ENCODE peak calls at places on chromosomes 2 and 18, in four cellular contexts. N is HepG2, H is H1, V is K562. O is an unnamed sample.

GRCh38 chr2:28408764-28409599 is 16.3 kb downstream of the FOSL2 start:
- DNase-seq in N (no peak), H (no peak), V (no peak), O (no peak)

GRCh38 chr2:7728388-7728787 is 811.2 kb downstream of the RNF144A start:
- DNase-seq in N (no peak), H (no peak), V (no peak), O (no peak)

GRCh38 chr2:26754972-26755670 is 9.0 kb upstream of the SLC35F6 start:
- DNase-seq in N (no peak), H (no peak), V (no peak), O (no peak)

GRCh38 chr2:15170068-15170775 is 390.9 kb downstream of the NBAS start:
- DNase-seq in N (no peak), H (no peak), V (no peak), O (no peak)

GRCh38 chr2:69603146-69603743 is 40.3 kb downstream of the AAK1 start:
- DNase-seq in N (no peak), H (no peak), V (peak; percentile 68), O (no peak)

GRCh38 chr2:11128258-11128951 is 26.9 kb upstream of the SLC66A3 start:
- DNase-seq in N (no peak), H (no peak), V (no peak), O (no peak)

GRCh38 chr2:198259496-198259895 is 455.1 kb downstream of the PLCL1 start:
- DNase-seq in N (no peak), H (no peak), V (no peak), O (no peak)

GRCh38 chr18:59996370-59996966 is 96.7 kb downstream of the PMAIP1 start:
- DNase-seq in N (peak; percentile 15), H (no peak), V (peak; percentile 26), O (peak; percentile 58)

GRCh38 chr2:191166111-191166755 is 15.4 kb upstream of the STAT4 start:
- DNase-seq in N (peak; percentile 69), H (no peak), V (no peak), O (peak; percentile 62)

GRCh38 chr2:2872309-2872617 is 505.4 kb downstream of the EIPR1 start:
- DNase-seq in N (no peak), H (no peak), V (no peak), O (no peak)

GRCh38 chr2:85435986-85436835 is 17.7 kb downstream of the SH2D6 start:
- DNase-seq in N (no peak), H (no peak), V (no peak), O (peak; percentile 65)
- TF ChIP-seq RNF2 in N (no peak), H (no peak), V (no peak), O (no peak)

GRCh38 chr2:124888431-124888830 is 863.3 kb downstream of the CNTNAP5 start:
- DNase-seq in N (no peak), H (no peak), V (no peak), O (no peak)
- TF ChIP-seq RFX5 in N (no peak), H (no peak), V (no peak), O (no peak)

GRCh38 chr18:58255701-58256311 is 211.8 kb downstream of the NEDD4L start:
- DNase-seq in N (no peak), H (no peak), V (no peak), O (no peak)
- TF ChIP-seq RNF2 in N (no peak), H (no peak), V (no peak), O (no peak)

GRCh38 chr2:55017880-55018279 is 32.4 kb downstream of the RTN4 start:
- DNase-seq in N (no peak), H (no peak), V (no peak), O (no peak)

GRCh38 chr2:55014962-55015939 is 35.0 kb downstream of the RTN4 start:
- DNase-seq in N (peak; percentile 91), H (no peak), V (peak; percentile 32), O (peak; percentile 71)

GRCh38 chr2:55018619-55019018 is 31.6 kb downstream of the RTN4 start:
- DNase-seq in N (no peak), H (no peak), V (no peak), O (no peak)

GRCh38 chr2:55019547-55020258 is 30.5 kb downstream of the RTN4 start:
- DNase-seq in N (no peak), H (no peak), V (no peak), O (no peak)

GRCh38 chr2:55017428-55017827 is 32.8 kb downstream of the RTN4 start:
- DNase-seq in N (no peak), H (no peak), V (no peak), O (no peak)
- TF ChIP-seq RFX5 in N (no peak), H (no peak), V (no peak), O (no peak)

DNA sequence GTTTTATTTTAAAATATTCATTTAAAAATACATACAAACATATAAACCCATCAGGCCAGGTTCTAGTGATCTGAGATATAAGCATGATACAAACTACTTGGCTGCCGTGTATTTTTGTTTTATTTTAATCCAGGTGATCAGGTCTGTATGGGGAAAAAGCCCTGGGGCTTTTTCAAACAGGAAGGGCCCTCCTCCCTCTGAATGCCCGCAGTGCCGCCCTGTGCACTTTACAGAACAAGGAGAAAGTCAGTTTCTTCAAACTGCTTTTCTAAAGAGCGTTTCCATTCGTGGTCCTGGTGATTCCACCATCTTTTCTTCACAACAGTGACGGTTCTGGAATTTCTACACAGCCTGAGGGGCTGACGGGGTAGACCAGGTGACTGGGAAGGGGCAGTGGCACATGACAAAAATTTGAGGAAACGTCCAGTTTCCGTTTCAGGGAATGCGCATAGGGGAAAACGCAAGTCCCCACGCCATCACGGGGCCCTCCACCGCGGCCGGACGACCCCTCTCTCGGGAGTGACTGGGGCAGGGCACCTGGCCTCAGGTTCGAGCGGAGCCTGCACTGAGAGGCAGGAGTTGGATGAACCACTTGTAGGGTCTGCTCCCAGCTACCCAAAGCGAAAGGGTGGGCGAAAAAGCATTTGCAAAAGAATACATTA is 1.1 kb upstream of the SPTBN1 start:
- DNase-seq in N (peak; percentile 48), H (no peak), V (no peak), O (no peak)
- TF ChIP-seq RNF2 in N (no peak), H (no peak), V (no peak), O (no peak)

O was measured in A549.